ENCODE peak calls at places on chromosomes 1 and 21, in seven cellular contexts. One of them, this sample, is unnamed.

GRCh38 chr1:97350662-97351061 is 570.2 kb downstream of the DPYD start:
- DNase-seq in non-pigmented ciliary epithelial cell: no peak
- DNase-seq in spleen: no peak
- DNase-seq in CD8-positive, alpha-beta memory T cell: no peak
- DNase-seq in lower lobe of right lung: no peak
- DNase-seq in glutamatergic neuron: no peak
- DNase-seq in T-cell: no peak
- DNase-seq in this sample: no peak

GRCh38 chr1:113677250-113678158 is 81.8 kb downstream of the PHTF1 start:
- DNase-seq in spleen: no peak
- DNase-seq in non-pigmented ciliary epithelial cell: peak; percentile 57
- DNase-seq in CD8-positive, alpha-beta memory T cell: peak; percentile 32
- DNase-seq in lower lobe of right lung: no peak
- DNase-seq in glutamatergic neuron: no peak
- DNase-seq in T-cell: no peak
- DNase-seq in this sample: peak; percentile 74

GRCh38 chr1:189751311-189751710 is 726.4 kb downstream of the BRINP3 start:
- DNase-seq in CD8-positive, alpha-beta memory T cell: no peak
- DNase-seq in T-cell: no peak
- DNase-seq in non-pigmented ciliary epithelial cell: no peak
- DNase-seq in spleen: no peak
- DNase-seq in lower lobe of right lung: no peak
- DNase-seq in glutamatergic neuron: no peak
- DNase-seq in this sample: no peak

GRCh38 chr1:232624892-232625291 is 5.0 kb downstream of the SIPA1L2 start:
- DNase-seq in non-pigmented ciliary epithelial cell: no peak
- DNase-seq in glutamatergic neuron: no peak
- DNase-seq in lower lobe of right lung: no peak
- DNase-seq in T-cell: no peak
- DNase-seq in CD8-positive, alpha-beta memory T cell: no peak
- DNase-seq in spleen: no peak
- DNase-seq in this sample: no peak

GRCh38 chr1:41935226-41935625 is 16.5 kb upstream of the HIVEP3 start:
- DNase-seq in lower lobe of right lung: no peak
- DNase-seq in spleen: no peak
- DNase-seq in CD8-positive, alpha-beta memory T cell: no peak
- DNase-seq in glutamatergic neuron: no peak
- DNase-seq in non-pigmented ciliary epithelial cell: no peak
- DNase-seq in T-cell: no peak
- DNase-seq in this sample: no peak

GRCh38 chr1:17946434-17946833 is 161.2 kb upstream of the IGSF21 start:
- DNase-seq in non-pigmented ciliary epithelial cell: no peak
- DNase-seq in CD8-positive, alpha-beta memory T cell: no peak
- DNase-seq in lower lobe of right lung: no peak
- DNase-seq in glutamatergic neuron: no peak
- DNase-seq in T-cell: no peak
- DNase-seq in spleen: no peak
- DNase-seq in this sample: no peak

GRCh38 chr1:247681288-247681897 is 1.9 kb upstream of the OR13G1 start:
- DNase-seq in non-pigmented ciliary epithelial cell: peak; percentile 3
- DNase-seq in T-cell: peak; percentile 2
- DNase-seq in glutamatergic neuron: peak; percentile 68
- DNase-seq in spleen: no peak
- DNase-seq in CD8-positive, alpha-beta memory T cell: peak; percentile 2
- DNase-seq in lower lobe of right lung: no peak
- DNase-seq in this sample: peak; percentile 34

GRCh38 chr1:243623831-243624230 is 226.2 kb downstream of the AKT3 start:
- DNase-seq in spleen: no peak
- DNase-seq in T-cell: no peak
- DNase-seq in lower lobe of right lung: no peak
- DNase-seq in glutamatergic neuron: no peak
- DNase-seq in CD8-positive, alpha-beta memory T cell: no peak
- DNase-seq in non-pigmented ciliary epithelial cell: peak; percentile 44
- DNase-seq in this sample: no peak

GRCh38 chr1:110734146-110734680 is 59.5 kb upstream of the KCNA3 start:
- DNase-seq in lower lobe of right lung: no peak
- DNase-seq in CD8-positive, alpha-beta memory T cell: no peak
- DNase-seq in glutamatergic neuron: peak; percentile 35
- DNase-seq in spleen: no peak
- DNase-seq in T-cell: no peak
- DNase-seq in non-pigmented ciliary epithelial cell: no peak
- DNase-seq in this sample: peak; percentile 39

GRCh38 chr1:67393240-67393639 is 37.0 kb downstream of the SERBP1 start:
- DNase-seq in glutamatergic neuron: no peak
- DNase-seq in non-pigmented ciliary epithelial cell: no peak
- DNase-seq in spleen: no peak
- DNase-seq in lower lobe of right lung: no peak
- DNase-seq in CD8-positive, alpha-beta memory T cell: no peak
- DNase-seq in T-cell: no peak
- DNase-seq in this sample: no peak

GRCh38 chr1:242081446-242081845 is 82.5 kb upstream of the MAP1LC3C start:
- DNase-seq in non-pigmented ciliary epithelial cell: no peak
- DNase-seq in T-cell: no peak
- DNase-seq in lower lobe of right lung: no peak
- DNase-seq in glutamatergic neuron: no peak
- DNase-seq in spleen: no peak
- DNase-seq in CD8-positive, alpha-beta memory T cell: no peak
- DNase-seq in this sample: no peak

GRCh38 chr1:48442864-48443619 is 29.0 kb downstream of the SPATA6 start:
- DNase-seq in glutamatergic neuron: no peak
- DNase-seq in spleen: no peak
- DNase-seq in lower lobe of right lung: no peak
- DNase-seq in T-cell: no peak
- DNase-seq in CD8-positive, alpha-beta memory T cell: no peak
- DNase-seq in non-pigmented ciliary epithelial cell: no peak
- DNase-seq in this sample: no peak

GRCh38 chr21:30408782-30409494 is 13.1 kb downstream of the KRTAP13-1 start:
- DNase-seq in lower lobe of right lung: peak; percentile 69
- DNase-seq in non-pigmented ciliary epithelial cell: peak; percentile 2
- DNase-seq in T-cell: no peak
- DNase-seq in spleen: no peak
- DNase-seq in glutamatergic neuron: peak; percentile 54
- DNase-seq in CD8-positive, alpha-beta memory T cell: no peak
- DNase-seq in this sample: peak; percentile 49

GRCh38 chr1:91830242-91831131 is 55.5 kb downstream of the TGFBR3 start:
- DNase-seq in CD8-positive, alpha-beta memory T cell: no peak
- DNase-seq in non-pigmented ciliary epithelial cell: no peak
- DNase-seq in spleen: no peak
- DNase-seq in glutamatergic neuron: no peak
- DNase-seq in lower lobe of right lung: peak; percentile 62
- DNase-seq in T-cell: no peak
- DNase-seq in this sample: no peak

GRCh38 chr1:27306892-27307850 is 14.8 kb upstream of the TMEM222 start:
- DNase-seq in T-cell: no peak
- DNase-seq in CD8-positive, alpha-beta memory T cell: no peak
- DNase-seq in non-pigmented ciliary epithelial cell: no peak
- DNase-seq in glutamatergic neuron: peak; percentile 59
- DNase-seq in lower lobe of right lung: no peak
- DNase-seq in spleen: no peak
- DNase-seq in this sample: no peak

GRCh38 chr1:26550946-26551345 is 21.4 kb downstream of the RPS6KA1 start:
- DNase-seq in non-pigmented ciliary epithelial cell: no peak
- DNase-seq in spleen: no peak
- DNase-seq in CD8-positive, alpha-beta memory T cell: no peak
- DNase-seq in glutamatergic neuron: no peak
- DNase-seq in T-cell: no peak
- DNase-seq in lower lobe of right lung: no peak
- DNase-seq in this sample: peak; percentile 65

GRCh38 chr1:200724064-200724463 is 14.6 kb upstream of the CAMSAP2 start:
- DNase-seq in glutamatergic neuron: no peak
- DNase-seq in CD8-positive, alpha-beta memory T cell: no peak
- DNase-seq in spleen: no peak
- DNase-seq in non-pigmented ciliary epithelial cell: no peak
- DNase-seq in lower lobe of right lung: no peak
- DNase-seq in T-cell: no peak
- DNase-seq in this sample: no peak

GRCh38 chr1:226495716-226496115 is 52.8 kb upstream of the STUM start:
- DNase-seq in spleen: no peak
- DNase-seq in glutamatergic neuron: no peak
- DNase-seq in T-cell: no peak
- DNase-seq in lower lobe of right lung: no peak
- DNase-seq in CD8-positive, alpha-beta memory T cell: no peak
- DNase-seq in non-pigmented ciliary epithelial cell: no peak
- DNase-seq in this sample: no peak

GRCh38 chr1:31627301-31627929 is 9.9 kb downstream of the HCRTR1 start:
- DNase-seq in glutamatergic neuron: no peak
- DNase-seq in CD8-positive, alpha-beta memory T cell: no peak
- DNase-seq in T-cell: no peak
- DNase-seq in lower lobe of right lung: peak; percentile 85
- DNase-seq in non-pigmented ciliary epithelial cell: no peak
- DNase-seq in spleen: no peak
- DNase-seq in this sample: peak; percentile 82

GRCh38 chr1:224124220-224124619 is 10.3 kb downstream of the FBXO28 start:
- DNase-seq in spleen: no peak
- DNase-seq in T-cell: no peak
- DNase-seq in CD8-positive, alpha-beta memory T cell: no peak
- DNase-seq in non-pigmented ciliary epithelial cell: no peak
- DNase-seq in glutamatergic neuron: no peak
- DNase-seq in lower lobe of right lung: no peak
- DNase-seq in this sample: no peak

GRCh38 chr21:35386491-35387079 is 337.5 kb upstream of the RUNX1 start:
- DNase-seq in T-cell: no peak
- DNase-seq in spleen: no peak
- DNase-seq in lower lobe of right lung: no peak
- DNase-seq in glutamatergic neuron: no peak
- DNase-seq in CD8-positive, alpha-beta memory T cell: no peak
- DNase-seq in non-pigmented ciliary epithelial cell: no peak
- DNase-seq in this sample: no peak

GRCh38 chr1:232166942-232167341 is 463.0 kb downstream of the SIPA1L2 start:
- DNase-seq in lower lobe of right lung: no peak
- DNase-seq in T-cell: no peak
- DNase-seq in CD8-positive, alpha-beta memory T cell: no peak
- DNase-seq in non-pigmented ciliary epithelial cell: no peak
- DNase-seq in spleen: no peak
- DNase-seq in glutamatergic neuron: no peak
- DNase-seq in this sample: no peak

GRCh38 chr1:156652131-156652991 is 10.4 kb downstream of the BCAN start:
- DNase-seq in T-cell: no peak
- DNase-seq in glutamatergic neuron: no peak
- DNase-seq in spleen: no peak
- DNase-seq in CD8-positive, alpha-beta memory T cell: no peak
- DNase-seq in lower lobe of right lung: no peak
- DNase-seq in non-pigmented ciliary epithelial cell: no peak
- DNase-seq in this sample: no peak

GRCh38 chr1:205445653-205445955 is 10.2 kb downstream of the BLACAT1 start:
- DNase-seq in T-cell: no peak
- DNase-seq in non-pigmented ciliary epithelial cell: no peak
- DNase-seq in glutamatergic neuron: no peak
- DNase-seq in lower lobe of right lung: no peak
- DNase-seq in spleen: no peak
- DNase-seq in CD8-positive, alpha-beta memory T cell: no peak
- DNase-seq in this sample: no peak

GRCh38 chr21:34544032-34544496 is 32.1 kb upstream of the KCNE1 start:
- DNase-seq in spleen: no peak
- DNase-seq in glutamatergic neuron: peak; percentile 65
- DNase-seq in lower lobe of right lung: peak; percentile 69
- DNase-seq in T-cell: peak; percentile 2
- DNase-seq in non-pigmented ciliary epithelial cell: no peak
- DNase-seq in CD8-positive, alpha-beta memory T cell: peak; percentile 10
- DNase-seq in this sample: peak; percentile 72

GRCh38 chr1:205270764-205271163 is 43.0 kb downstream of the TMCC2 start:
- DNase-seq in lower lobe of right lung: no peak
- DNase-seq in non-pigmented ciliary epithelial cell: no peak
- DNase-seq in CD8-positive, alpha-beta memory T cell: no peak
- DNase-seq in T-cell: no peak
- DNase-seq in glutamatergic neuron: no peak
- DNase-seq in spleen: no peak
- DNase-seq in this sample: no peak

GRCh38 chr1:205519541-205520131 is 15.2 kb downstream of the CDK18 start:
- DNase-seq in glutamatergic neuron: no peak
- DNase-seq in CD8-positive, alpha-beta memory T cell: no peak
- DNase-seq in T-cell: no peak
- DNase-seq in non-pigmented ciliary epithelial cell: no peak
- DNase-seq in spleen: no peak
- DNase-seq in lower lobe of right lung: no peak
- DNase-seq in this sample: no peak

GRCh38 chr1:4657920-4658585 is 3.6 kb downstream of the AJAP1 start:
- DNase-seq in spleen: no peak
- DNase-seq in CD8-positive, alpha-beta memory T cell: no peak
- DNase-seq in lower lobe of right lung: no peak
- DNase-seq in glutamatergic neuron: peak; percentile 16
- DNase-seq in T-cell: no peak
- DNase-seq in non-pigmented ciliary epithelial cell: no peak
- DNase-seq in this sample: peak; percentile 49

GRCh38 chr21:17081193-17081592 is 431.6 kb upstream of the CXADR start:
- DNase-seq in lower lobe of right lung: no peak
- DNase-seq in non-pigmented ciliary epithelial cell: no peak
- DNase-seq in spleen: no peak
- DNase-seq in glutamatergic neuron: no peak
- DNase-seq in CD8-positive, alpha-beta memory T cell: no peak
- DNase-seq in T-cell: no peak
- DNase-seq in this sample: peak; percentile 3

GRCh38 chr21:29627905-29628304 is 311.9 kb downstream of the GRIK1 start:
- DNase-seq in lower lobe of right lung: no peak
- DNase-seq in spleen: no peak
- DNase-seq in glutamatergic neuron: no peak
- DNase-seq in T-cell: no peak
- DNase-seq in CD8-positive, alpha-beta memory T cell: no peak
- DNase-seq in non-pigmented ciliary epithelial cell: no peak
- DNase-seq in this sample: no peak

GRCh38 chr1:199149591-199149990 is 510.8 kb downstream of the PTPRC start:
- DNase-seq in spleen: no peak
- DNase-seq in T-cell: no peak
- DNase-seq in lower lobe of right lung: no peak
- DNase-seq in CD8-positive, alpha-beta memory T cell: no peak
- DNase-seq in glutamatergic neuron: no peak
- DNase-seq in non-pigmented ciliary epithelial cell: no peak
- DNase-seq in this sample: no peak

GRCh38 chr1:39671793-39672550 is at the start of gene NT5C1A:
- DNase-seq in lower lobe of right lung: no peak
- DNase-seq in T-cell: peak; percentile 26
- DNase-seq in CD8-positive, alpha-beta memory T cell: no peak
- DNase-seq in non-pigmented ciliary epithelial cell: no peak
- DNase-seq in spleen: no peak
- DNase-seq in glutamatergic neuron: peak; percentile 43
- DNase-seq in this sample: peak; percentile 89

This sample was measured in SK-N-SH.